ENCODE peak calls at places on chromosomes 11 and 22, in nine cellular contexts. B is DMS153, C is fibroblast of lung, Y is NCI-H146, Z is AG04450, N is non-pigmented ciliary epithelial cell, W is lower leg skin, J is iris pigment epithelial cell, I is tibial nerve. Q is an unnamed sample.

GRCh38 chr11:8225589-8226036 is 38.1 kb downstream of the LMO1 start:
- DNase-seq in N (no peak), I (peak), W (peak), Z (peak), B (no peak), Y (peak), C (peak), J (peak), Q (no peak)

GRCh38 chr11:66789097-66789890 is 53.9 kb upstream of the RCE1 start:
- DNase-seq in C (peak), Z (no peak), B (no peak), W (no peak), N (no peak), I (no peak), J (peak), Y (peak), Q (no peak)

GRCh38 chr11:7257744-7258143 is 6.0 kb downstream of the SYT9 start:
- DNase-seq in N (no peak), C (no peak), W (no peak), B (no peak), Y (no peak), J (no peak), Z (no peak), I (no peak), Q (no peak)

GRCh38 chr11:34653851-34654490 is 33.1 kb downstream of the EHF start:
- DNase-seq in W (no peak), I (no peak), Y (no peak), B (peak), C (peak), Z (peak), N (peak), J (peak), Q (peak)

GRCh38 chr11:44590769-44591168 is 25.3 kb downstream of the CD82 start:
- DNase-seq in N (no peak), Z (no peak), J (no peak), C (no peak), W (no peak), I (no peak), Y (no peak), B (no peak), Q (no peak)

GRCh38 chr22:24681236-24681635 is 78.2 kb downstream of the GGT1 start:
- DNase-seq in N (peak), Y (no peak), J (peak), B (no peak), Z (peak), I (no peak), C (peak), W (no peak), Q (no peak)

GRCh38 chr11:65298131-65298535 is 16.5 kb upstream of the CDC42EP2 start:
- DNase-seq in I (peak), Y (no peak), J (no peak), B (no peak), N (no peak), Z (no peak), W (peak), C (no peak), Q (peak)

GRCh38 chr22:42930810-42931420 is 73.8 kb upstream of the ARFGAP3 start:
- DNase-seq in Y (no peak), I (no peak), Z (no peak), W (no peak), B (no peak), N (no peak), J (peak), C (peak), Q (no peak)

GRCh38 chr11:118618991-118619375 is 11.6 kb downstream of the PHLDB1 start:
- DNase-seq in I (peak), Y (no peak), C (peak), W (peak), N (no peak), B (no peak), J (peak), Z (no peak), Q (no peak)

GRCh38 chr11:112085822-112086421 is 634 bp downstream of the TIMM8B start:
- DNase-seq in N (no peak), Z (no peak), I (no peak), J (peak), B (no peak), W (no peak), Y (peak), C (peak), Q (no peak)

GRCh38 chr11:111086058-111086457 is 159.5 kb upstream of the POU2AF2 start:
- DNase-seq in B (peak), Y (peak), C (no peak), W (no peak), Z (no peak), J (no peak), N (no peak), I (no peak), Q (peak)

GRCh38 chr11:45670386-45671135 is 5.1 kb upstream of the CHST1 start:
- DNase-seq in Y (no peak), Z (no peak), C (no peak), B (no peak), W (no peak), I (no peak), N (no peak), J (no peak), Q (no peak)

GRCh38 chr22:40416267-40416570 is 45.8 kb downstream of the SGSM3 start:
- DNase-seq in N (no peak), I (no peak), W (no peak), J (no peak), Z (no peak), B (no peak), Y (no peak), C (no peak), Q (no peak)

GRCh38 chr11:34647131-34647530 is 26.2 kb downstream of the EHF start:
- DNase-seq in I (no peak), Y (no peak), N (no peak), W (no peak), J (no peak), C (peak), B (no peak), Z (no peak), Q (no peak)

GRCh38 chr11:120121914-120122473 is 15.9 kb downstream of the TRIM29 start:
- DNase-seq in W (no peak), Y (no peak), N (no peak), C (no peak), I (no peak), Z (no peak), B (no peak), J (no peak), Q (no peak)

GRCh38 chr22:47192651-47193437 is 430.4 kb downstream of the TBC1D22A start:
- DNase-seq in B (peak), I (peak), Z (no peak), W (peak), N (no peak), Y (peak), C (no peak), J (no peak), Q (no peak)